ENCODE peak calls at places on chromosomes 2 and 18, in six cellular contexts. W, R, C, N, P and U are unnamed samples.
A peak's percentile ranks its signal among the peaks of the same experiment; 100 is the strongest.

GRCh38 chr2:39593439-39594393 is 72.0 kb upstream of the TMEM178A start:
- DNase-seq in R (no peak), W (peak; percentile 39), N (peak; percentile 61), C (no peak), P (peak; percentile 62), U (peak; percentile 68)

GRCh38 chr2:97267411-97268074 is 154.6 kb downstream of the ANKRD36 start:
- DNase-seq in P (peak; percentile 4), W (no peak), R (peak; percentile 61), N (peak; percentile 12), C (peak; percentile 19), U (peak; percentile 1)

GRCh38 chr2:186919272-186919671 is 70.3 kb upstream of the ZSWIM2 start:
- DNase-seq in C (no peak), P (no peak), W (no peak), N (no peak), R (no peak), U (no peak)

GRCh38 chr2:71974846-71975245 is 172.8 kb downstream of the CYP26B1 start:
- DNase-seq in R (no peak), P (no peak), W (no peak), C (no peak), N (no peak), U (no peak)

GRCh38 chr2:11446733-11447248 is 19.2 kb downstream of the E2F6 start:
- DNase-seq in W (peak; percentile 58), N (peak; percentile 78), R (peak; percentile 69), C (peak; percentile 35), P (peak; percentile 66), U (peak; percentile 80)

GRCh38 chr2:69310267-69310666 is 76.8 kb downstream of the GFPT1 start:
- DNase-seq in P (no peak), R (no peak), W (no peak), N (no peak), C (no peak), U (no peak)

GRCh38 chr2:37833420-37833819 is 91.7 kb upstream of the RMDN2 start:
- DNase-seq in W (no peak), N (no peak), C (no peak), R (no peak), P (no peak), U (no peak)

GRCh38 chr2:200308421-200309295 is 2.2 kb downstream of the SPATS2L start:
- DNase-seq in C (no peak), P (no peak), N (no peak), W (no peak), R (no peak), U (peak; percentile 37)

GRCh38 chr18:59502222-59502898 is 143.3 kb upstream of the LMAN1 start:
- DNase-seq in W (no peak), P (no peak), C (peak; percentile 38), N (no peak), R (no peak), U (no peak)

GRCh38 chr2:100903534-100904258 is 83.8 kb downstream of the NPAS2 start:
- DNase-seq in N (no peak), P (no peak), C (no peak), W (peak; percentile 55), R (no peak), U (peak; percentile 58)

GRCh38 chr18:8657873-8658521 is 47.4 kb upstream of the MTCL1 start:
- DNase-seq in R (no peak), P (peak; percentile 63), W (no peak), N (peak; percentile 36), C (no peak), U (peak; percentile 73)

GRCh38 chr2:227163998-227164744 is at the start of the genes COL4A3 and COL4A4:
- DNase-seq in P (no peak), W (peak; percentile 51), N (peak; percentile 45), C (peak; percentile 27), R (peak; percentile 94), U (peak; percentile 74)

GRCh38 chr2:20213651-20214565 is 11.0 kb downstream of the SDC1 start:
- DNase-seq in C (no peak), N (no peak), P (no peak), R (peak; percentile 69), W (no peak), U (no peak)

GRCh38 chr2:12721571-12722444 is 5.1 kb downstream of the TRIB2 start:
- DNase-seq in R (peak; percentile 65), P (no peak), C (no peak), N (peak; percentile 69), W (no peak), U (peak; percentile 21)

GRCh38 chr2:75053484-75054112 is 95.2 kb downstream of the POLE4 start:
- DNase-seq in R (no peak), P (no peak), C (no peak), N (peak; percentile 43), W (peak; percentile 52), U (peak; percentile 77)

GRCh38 chr2:33134764-33135560 is 188.2 kb downstream of the LTBP1 start:
- DNase-seq in N (no peak), W (no peak), R (no peak), P (no peak), C (no peak), U (no peak)

GRCh38 chr2:233165895-233166661 is 85.4 kb upstream of the ATG16L1 start:
- DNase-seq in W (peak; percentile 28), N (peak; percentile 35), R (peak; percentile 84), P (no peak), C (peak; percentile 64), U (no peak)

GRCh38 chr2:181457741-181458425 is 697 bp downstream of the ITGA4 start:
- DNase-seq in C (peak; percentile 23), P (peak; percentile 4), W (no peak), R (peak; percentile 79), N (peak; percentile 26), U (peak; percentile 61)

GRCh38 chr2:152720794-152721193 is 2.4 kb downstream of the ARL6IP6 start:
- DNase-seq in C (no peak), N (peak; percentile 34), R (no peak), W (no peak), P (no peak), U (no peak)

GRCh38 chr2:6881516-6881915 is 3.9 kb downstream of the RSAD2 start:
- DNase-seq in N (no peak), R (no peak), P (no peak), C (no peak), W (no peak), U (no peak)

GRCh38 chr18:69817335-69817935 is 130.2 kb downstream of the CD226 start:
- DNase-seq in C (no peak), R (no peak), W (no peak), N (no peak), P (no peak), U (no peak)

GRCh38 chr2:150175034-150175433 is 312.4 kb downstream of the RND3 start:
- DNase-seq in C (no peak), R (no peak), P (no peak), N (no peak), W (no peak), U (no peak)

GRCh38 chr2:29242621-29243375 is 127.6 kb downstream of the CLIP4 start:
- DNase-seq in N (no peak), P (no peak), W (no peak), R (no peak), C (no peak), U (no peak)

GRCh38 chr2:29238497-29238896 is 123.3 kb downstream of the CLIP4 start:
- DNase-seq in C (no peak), N (peak; percentile 25), W (peak; percentile 84), R (no peak), P (no peak), U (peak; percentile 55)

GRCh38 chr2:29239209-29239960 is 124.2 kb downstream of the CLIP4 start:
- DNase-seq in R (no peak), C (peak; percentile 6), W (no peak), N (no peak), P (no peak), U (no peak)

GRCh38 chr2:29241341-29241740 is 126.1 kb downstream of the CLIP4 start:
- DNase-seq in R (no peak), P (no peak), N (no peak), W (no peak), C (no peak), U (no peak)

DNA sequence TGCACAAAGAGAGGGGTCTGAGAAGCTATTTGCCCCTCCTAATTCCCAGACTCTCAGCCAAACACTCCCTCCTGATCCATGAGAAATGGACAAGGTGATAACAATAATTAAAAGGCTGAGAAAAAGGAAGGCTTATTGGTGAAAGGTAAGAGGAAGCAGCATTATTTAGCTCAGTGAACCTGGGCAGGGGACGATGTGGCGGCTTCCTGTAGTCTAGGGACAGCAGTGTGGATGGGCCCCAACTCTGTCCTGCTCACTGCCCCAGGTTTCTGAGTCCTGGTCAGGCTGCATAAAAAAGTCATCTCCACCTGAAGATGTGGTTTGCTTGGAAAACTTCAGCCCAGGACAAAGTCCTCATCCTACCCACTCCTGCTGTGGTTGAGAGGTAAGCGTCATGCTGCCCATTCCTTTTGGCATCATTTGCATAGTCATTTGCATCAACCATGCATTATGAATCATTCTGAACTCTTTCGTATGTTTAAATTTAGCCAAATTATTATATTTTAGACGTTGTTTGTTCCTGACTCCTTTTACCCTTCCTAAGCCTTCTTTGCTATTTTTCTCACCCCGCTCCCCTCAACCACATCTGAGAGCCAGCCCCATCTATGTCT is 126.8 kb downstream of the CLIP4 start:
- DNase-seq in C (no peak), R (no peak), W (no peak), N (no peak), P (no peak), U (no peak)
- TF ChIP-seq CTCF in C (no peak), R (no peak), W (no peak), N (no peak), P (no peak), U (no peak)

GRCh38 chr2:223090081-223090480 is 38.1 kb downstream of the KCNE4 start:
- DNase-seq in C (no peak), N (no peak), P (no peak), R (no peak), W (no peak), U (no peak)

GRCh38 chr2:223086360-223086981 is 34.5 kb downstream of the KCNE4 start:
- DNase-seq in C (peak; percentile 28), N (no peak), R (no peak), P (no peak), W (no peak), U (no peak)

GRCh38 chr2:223087466-223087865 is 35.5 kb downstream of the KCNE4 start:
- DNase-seq in C (no peak), P (no peak), N (no peak), R (no peak), W (no peak), U (no peak)

GRCh38 chr2:223090540-223091235 is 38.7 kb downstream of the KCNE4 start:
- DNase-seq in C (no peak), W (no peak), N (no peak), R (no peak), P (no peak), U (peak; percentile 9)

DNA sequence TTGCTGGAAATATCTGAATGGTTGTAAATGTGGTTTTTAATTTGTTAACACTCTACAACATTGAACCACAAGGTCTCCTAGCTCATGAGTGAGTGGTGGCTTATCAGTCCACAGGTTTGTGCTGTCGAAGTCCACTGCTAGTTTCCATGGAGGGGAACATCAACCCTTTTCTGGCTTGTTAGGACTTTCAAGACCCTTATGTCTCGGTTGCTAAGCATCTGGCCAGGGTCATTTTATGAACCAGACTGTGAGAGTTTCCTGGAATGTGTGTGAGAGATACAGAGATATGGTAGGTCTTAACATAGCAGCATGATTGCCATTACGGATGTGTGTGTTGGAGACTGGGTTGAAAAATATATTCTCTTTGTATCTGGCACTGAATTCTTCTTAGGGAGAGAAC is 36.9 kb downstream of the KCNE4 start:
- DNase-seq in P (no peak), C (no peak), R (no peak), W (no peak), N (no peak), U (no peak)
- H3K27ac ChIP-seq in P (no peak overlapping the region), C (no peak overlapping the region), R (no peak overlapping the region), W (no peak overlapping the region), N (no peak overlapping the region), U (no peak overlapping the region)

GRCh38 chr18:78984941-78985784 is 5.5 kb downstream of the SALL3 start:
- DNase-seq in C (no peak), W (peak; percentile 7), R (no peak), P (no peak), N (no peak), U (peak; percentile 82)
- TF ChIP-seq CTCF in C (no peak), W (no peak), R (peak; percentile 20), P (no peak), N (no peak), U (peak; percentile 24)

GRCh38 chr2:86750240-86750839 is 30.2 kb downstream of the RMND5A start:
- DNase-seq in W (no peak), C (no peak), R (no peak), N (no peak), P (no peak), U (no peak)
- H3K27ac ChIP-seq in W (no peak overlapping the region), C (no peak overlapping the region), R (no peak overlapping the region), N (no peak overlapping the region), P (no peak overlapping the region), U (no peak overlapping the region)